ENCODE peak calls at places on chromosomes 16 and 17, in eight cellular contexts. One of them, this sample, is unnamed.

GRCh38 chr17:60586288-60586974 is 13.6 kb upstream of the PPM1D start:
- DNase-seq in H1: no peak
- DNase-seq in PC-3: peak; percentile 35
- DNase-seq in fibroblast of lung: no peak
- DNase-seq in hepatocyte: peak; percentile 40
- DNase-seq in keratinocyte: no peak
- DNase-seq in GM23248: peak; percentile 32
- DNase-seq in PC-9: peak; percentile 37
- DNase-seq in this sample: no peak

GRCh38 chr16:80583466-80583865 is 42.7 kb downstream of the DYNLRB2 start:
- DNase-seq in keratinocyte: no peak
- DNase-seq in fibroblast of lung: peak; percentile 90
- DNase-seq in PC-3: peak; percentile 64
- DNase-seq in hepatocyte: no peak
- DNase-seq in GM23248: peak; percentile 72
- DNase-seq in PC-9: no peak
- DNase-seq in H1: no peak
- DNase-seq in this sample: no peak

GRCh38 chr17:81868674-81869220 is 2.4 kb downstream of the ARHGDIA start:
- DNase-seq in keratinocyte: no peak
- DNase-seq in GM23248: peak; percentile 78
- DNase-seq in PC-3: peak; percentile 86
- DNase-seq in fibroblast of lung: peak; percentile 89
- DNase-seq in PC-9: peak; percentile 40
- DNase-seq in hepatocyte: peak; percentile 83
- DNase-seq in H1: no peak
- DNase-seq in this sample: no peak

GRCh38 chr16:3129137-3130131 is 5.4 kb upstream of the ZNF213 start:
- DNase-seq in GM23248: peak; percentile 94
- DNase-seq in hepatocyte: peak; percentile 91
- DNase-seq in PC-9: peak; percentile 55
- DNase-seq in keratinocyte: no peak
- DNase-seq in H1: peak; percentile 81
- DNase-seq in PC-3: peak; percentile 74
- DNase-seq in fibroblast of lung: peak; percentile 77
- DNase-seq in this sample: peak; percentile 90

GRCh38 chr17:70366421-70366820 is 197.1 kb downstream of the KCNJ2 start:
- DNase-seq in keratinocyte: no peak
- DNase-seq in GM23248: no peak
- DNase-seq in H1: no peak
- DNase-seq in PC-3: no peak
- DNase-seq in PC-9: no peak
- DNase-seq in hepatocyte: no peak
- DNase-seq in fibroblast of lung: no peak
- DNase-seq in this sample: no peak

GRCh38 chr17:51487947-51488346 is 227.6 kb downstream of the UTP18 start:
- DNase-seq in fibroblast of lung: no peak
- DNase-seq in PC-9: no peak
- DNase-seq in GM23248: peak; percentile 10
- DNase-seq in PC-3: peak; percentile 56
- DNase-seq in keratinocyte: no peak
- DNase-seq in hepatocyte: peak; percentile 10
- DNase-seq in H1: peak; percentile 69
- DNase-seq in this sample: peak; percentile 37

GRCh38 chr16:29694384-29695195 is 15.6 kb downstream of the QPRT start:
- DNase-seq in GM23248: no peak
- DNase-seq in PC-3: no peak
- DNase-seq in H1: no peak
- DNase-seq in keratinocyte: no peak
- DNase-seq in fibroblast of lung: no peak
- DNase-seq in hepatocyte: no peak
- DNase-seq in PC-9: no peak
- DNase-seq in this sample: no peak

GRCh38 chr16:49179714-49180330 is 101.8 kb downstream of the CBLN1 start:
- DNase-seq in fibroblast of lung: no peak
- DNase-seq in H1: no peak
- DNase-seq in PC-3: peak; percentile 49
- DNase-seq in PC-9: no peak
- DNase-seq in GM23248: no peak
- DNase-seq in hepatocyte: peak; percentile 45
- DNase-seq in keratinocyte: no peak
- DNase-seq in this sample: no peak

GRCh38 chr17:79732804-79733691 is 2.3 kb downstream of the ENPP7 start:
- DNase-seq in hepatocyte: no peak
- DNase-seq in PC-9: no peak
- DNase-seq in fibroblast of lung: no peak
- DNase-seq in GM23248: no peak
- DNase-seq in H1: no peak
- DNase-seq in keratinocyte: no peak
- DNase-seq in PC-3: no peak
- DNase-seq in this sample: no peak

GRCh38 chr17:51901242-51901641 is 257.3 kb downstream of the CA10 start:
- DNase-seq in PC-9: no peak
- DNase-seq in hepatocyte: no peak
- DNase-seq in H1: peak; percentile 46
- DNase-seq in fibroblast of lung: no peak
- DNase-seq in PC-3: no peak
- DNase-seq in keratinocyte: no peak
- DNase-seq in GM23248: no peak
- DNase-seq in this sample: no peak

GRCh38 chr17:35341465-35341992 is 31.9 kb downstream of the SLFN11 start:
- DNase-seq in hepatocyte: no peak
- DNase-seq in GM23248: no peak
- DNase-seq in PC-9: no peak
- DNase-seq in fibroblast of lung: no peak
- DNase-seq in H1: no peak
- DNase-seq in keratinocyte: no peak
- DNase-seq in PC-3: no peak
- DNase-seq in this sample: no peak

GRCh38 chr16:4936991-4937781 is at the start of gene PPL:
- DNase-seq in PC-9: peak; percentile 87
- DNase-seq in keratinocyte: no peak
- DNase-seq in hepatocyte: peak; percentile 96
- DNase-seq in GM23248: no peak
- DNase-seq in fibroblast of lung: no peak
- DNase-seq in PC-3: peak; percentile 86
- DNase-seq in H1: peak; percentile 98
- DNase-seq in this sample: no peak

DNA sequence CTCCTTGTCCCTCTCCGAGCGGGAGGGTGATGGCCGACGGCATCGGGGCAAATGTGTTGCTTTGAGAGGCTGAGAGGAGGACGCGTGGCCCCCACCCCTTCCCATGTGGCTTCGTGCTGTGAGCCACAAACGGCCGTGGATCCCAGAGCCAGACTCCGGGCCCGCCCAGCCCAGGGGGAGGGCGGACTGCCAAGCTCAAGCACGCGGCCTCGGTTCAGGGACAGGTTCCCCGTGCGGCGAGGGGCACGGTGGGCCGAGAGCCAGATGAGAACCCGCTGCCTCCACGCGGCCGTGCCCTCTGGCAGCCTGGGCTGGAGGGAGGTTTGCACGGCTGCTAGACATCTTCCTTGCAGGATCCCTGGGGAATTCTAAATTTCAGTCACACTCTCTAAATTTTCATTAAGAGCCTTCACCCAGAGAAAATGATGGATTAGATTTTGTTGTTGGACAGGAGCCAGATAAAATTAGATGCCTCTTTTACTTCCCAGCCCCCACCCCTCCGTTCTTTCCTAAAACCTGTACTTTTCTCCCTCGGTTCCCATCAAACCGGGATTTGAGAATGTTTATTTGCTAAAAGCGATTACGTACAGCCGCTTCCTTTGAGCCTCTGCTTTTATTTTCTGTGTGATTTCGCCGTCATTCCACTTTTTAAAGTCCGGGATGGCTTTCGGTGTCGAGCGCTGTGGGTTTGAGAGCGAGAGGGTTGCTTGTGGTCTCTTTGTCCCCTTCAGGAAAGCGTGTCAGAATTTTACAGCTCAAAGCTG is 24.9 kb upstream of the GNG13 start:
- DNase-seq in hepatocyte: peak; percentile 58
- DNase-seq in PC-9: no peak
- DNase-seq in GM23248: peak; percentile 59
- DNase-seq in fibroblast of lung: no peak
- DNase-seq in keratinocyte: no peak
- DNase-seq in H1: no peak
- DNase-seq in PC-3: no peak
- DNase-seq in this sample: peak; percentile 48
- H3K27me3 ChIP-seq in hepatocyte: no peaks in the 10 kb centered on the region
- H3K27me3 ChIP-seq in PC-9: peaks cover 93% of the 10 kb centered on the region
- H3K27me3 ChIP-seq in GM23248: peaks cover 13% of the 10 kb centered on the region
- H3K27me3 ChIP-seq in fibroblast of lung: no peaks in the 10 kb centered on the region
- H3K27me3 ChIP-seq in keratinocyte: peaks cover 14% of the 10 kb centered on the region
- H3K27me3 ChIP-seq in H1: no peaks in the 10 kb centered on the region
- H3K27me3 ChIP-seq in PC-3: no peaks in the 10 kb centered on the region
- H3K27me3 ChIP-seq in this sample: no peaks in the 10 kb centered on the region

DNA sequence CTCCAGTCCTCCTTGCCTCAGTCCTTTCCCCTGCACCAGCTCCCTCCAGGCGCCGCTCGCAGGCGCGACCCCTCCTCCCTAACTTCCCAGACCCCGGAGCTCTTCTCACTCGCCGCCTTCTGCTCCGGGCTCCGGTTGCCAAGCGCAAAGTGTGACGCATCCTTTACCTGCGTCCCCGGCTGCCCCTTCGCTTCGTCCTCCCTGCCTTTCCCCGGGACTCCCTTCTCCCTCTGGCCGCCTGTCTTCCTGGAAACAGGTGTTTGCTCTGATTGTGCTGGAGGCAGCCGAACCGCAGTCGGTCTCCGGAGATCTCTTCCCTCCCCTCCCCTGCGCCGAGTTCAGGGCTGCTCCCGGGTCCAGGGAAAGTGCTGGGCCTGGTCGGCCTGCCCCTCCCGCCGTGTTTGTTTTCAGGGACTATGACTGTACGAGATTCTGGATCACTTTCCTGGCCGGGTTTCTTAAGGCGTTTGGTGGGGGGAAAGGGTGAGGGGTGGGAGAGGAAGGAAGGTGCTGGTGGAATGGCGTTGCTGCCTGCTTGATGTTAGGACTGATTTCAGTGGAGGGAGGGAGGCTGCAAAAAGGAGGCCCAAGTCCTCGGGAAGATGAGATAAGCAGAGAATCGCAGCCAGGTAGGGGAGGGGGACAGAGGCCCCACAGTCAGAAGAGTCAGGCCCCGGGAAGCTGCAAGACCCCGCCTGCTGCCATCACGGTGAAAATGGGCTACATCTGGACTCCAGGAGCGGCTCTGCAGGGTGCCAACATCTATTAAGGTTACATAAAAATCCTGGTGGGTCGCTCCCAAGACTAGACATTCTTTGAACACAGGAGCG is 893 bp downstream of the ARHGAP44 start:
- DNase-seq in H1: peak; percentile 79
- DNase-seq in GM23248: no peak
- DNase-seq in PC-9: no peak
- DNase-seq in fibroblast of lung: no peak
- DNase-seq in PC-3: no peak
- DNase-seq in hepatocyte: peak; percentile 52
- DNase-seq in keratinocyte: no peak
- DNase-seq in this sample: no peak
- TF ChIP-seq EZH2 in H1: no peak
- TF ChIP-seq EZH2 in GM23248: no peak
- TF ChIP-seq EZH2 in PC-9: no peak
- TF ChIP-seq EZH2 in fibroblast of lung: peak; percentile 36
- TF ChIP-seq EZH2 in PC-3: no peak
- TF ChIP-seq EZH2 in hepatocyte: no peak
- TF ChIP-seq EZH2 in keratinocyte: no peak
- TF ChIP-seq EZH2 in this sample: no peak

GRCh38 chr17:36602924-36603384 is 1.6 kb downstream of the MRM1 start:
- DNase-seq in PC-3: peak; percentile 72
- DNase-seq in GM23248: peak; percentile 71
- DNase-seq in H1: peak; percentile 79
- DNase-seq in fibroblast of lung: peak; percentile 62
- DNase-seq in PC-9: peak; percentile 53
- DNase-seq in keratinocyte: no peak
- DNase-seq in hepatocyte: peak; percentile 80
- DNase-seq in this sample: peak; percentile 70

GRCh38 chr17:36602030-36602737 is 801 bp downstream of the MRM1 start:
- DNase-seq in hepatocyte: peak; percentile 40
- DNase-seq in PC-3: peak; percentile 3
- DNase-seq in keratinocyte: no peak
- DNase-seq in H1: peak; percentile 65
- DNase-seq in GM23248: peak; percentile 54
- DNase-seq in fibroblast of lung: peak; percentile 17
- DNase-seq in PC-9: no peak
- DNase-seq in this sample: no peak

GRCh38 chr17:36600936-36601302 is 464 bp upstream of the MRM1 start:
- DNase-seq in H1: no peak
- DNase-seq in hepatocyte: peak; percentile 37
- DNase-seq in PC-9: no peak
- DNase-seq in fibroblast of lung: no peak
- DNase-seq in GM23248: peak; percentile 56
- DNase-seq in keratinocyte: no peak
- DNase-seq in PC-3: no peak
- DNase-seq in this sample: no peak

GRCh38 chr17:36600477-36600876 is 906 bp upstream of the MRM1 start:
- DNase-seq in GM23248: no peak
- DNase-seq in hepatocyte: no peak
- DNase-seq in fibroblast of lung: no peak
- DNase-seq in keratinocyte: no peak
- DNase-seq in PC-3: no peak
- DNase-seq in PC-9: no peak
- DNase-seq in H1: no peak
- DNase-seq in this sample: no peak

GRCh38 chr17:36601303-36602029 is at the start of gene MRM1:
- DNase-seq in hepatocyte: peak; percentile 96
- DNase-seq in keratinocyte: peak; percentile 60
- DNase-seq in PC-9: peak; percentile 86
- DNase-seq in H1: peak; percentile 93
- DNase-seq in PC-3: peak; percentile 87
- DNase-seq in fibroblast of lung: peak; percentile 87
- DNase-seq in GM23248: peak; percentile 96
- DNase-seq in this sample: peak; percentile 84
- H3K4me1 ChIP-seq in hepatocyte: peaks cover 9% of the 10 kb centered on the region
- H3K4me1 ChIP-seq in keratinocyte: peaks cover 16% of the 10 kb centered on the region
- H3K4me1 ChIP-seq in PC-9: peaks cover 8% of the 10 kb centered on the region
- H3K4me1 ChIP-seq in H1: peaks cover 15% of the 10 kb centered on the region
- H3K4me1 ChIP-seq in PC-3: peaks cover 6% of the 10 kb centered on the region
- H3K4me1 ChIP-seq in fibroblast of lung: peaks cover 4% of the 10 kb centered on the region
- H3K4me1 ChIP-seq in GM23248: peaks cover 6% of the 10 kb centered on the region
- H3K4me1 ChIP-seq in this sample: no peaks in the 10 kb centered on the region

GRCh38 chr17:48552453-48553189 is 7.7 kb upstream of the HOXB2 start:
- DNase-seq in PC-3: no peak
- DNase-seq in PC-9: no peak
- DNase-seq in keratinocyte: no peak
- DNase-seq in hepatocyte: no peak
- DNase-seq in H1: no peak
- DNase-seq in GM23248: no peak
- DNase-seq in fibroblast of lung: peak; percentile 62
- DNase-seq in this sample: no peak

GRCh38 chr17:48554412-48555090 is 9.6 kb upstream of the HOXB2 start:
- DNase-seq in keratinocyte: no peak
- DNase-seq in PC-3: no peak
- DNase-seq in hepatocyte: no peak
- DNase-seq in fibroblast of lung: peak; percentile 34
- DNase-seq in PC-9: no peak
- DNase-seq in GM23248: no peak
- DNase-seq in H1: no peak
- DNase-seq in this sample: peak; percentile 47

GRCh38 chr17:48551601-48552452 is 6.9 kb upstream of the HOXB2 start:
- DNase-seq in H1: no peak
- DNase-seq in PC-9: no peak
- DNase-seq in PC-3: no peak
- DNase-seq in hepatocyte: no peak
- DNase-seq in GM23248: no peak
- DNase-seq in fibroblast of lung: peak; percentile 42
- DNase-seq in keratinocyte: no peak
- DNase-seq in this sample: no peak

GRCh38 chr17:48553837-48554236 is 8.9 kb upstream of the HOXB2 start:
- DNase-seq in hepatocyte: no peak
- DNase-seq in PC-3: no peak
- DNase-seq in fibroblast of lung: peak; percentile 35
- DNase-seq in H1: no peak
- DNase-seq in PC-9: no peak
- DNase-seq in keratinocyte: no peak
- DNase-seq in GM23248: no peak
- DNase-seq in this sample: no peak

GRCh38 chr17:48553190-48553547 is 8.3 kb upstream of the HOXB2 start:
- DNase-seq in PC-3: no peak
- DNase-seq in hepatocyte: no peak
- DNase-seq in PC-9: no peak
- DNase-seq in GM23248: no peak
- DNase-seq in fibroblast of lung: no peak
- DNase-seq in keratinocyte: no peak
- DNase-seq in H1: no peak
- DNase-seq in this sample: no peak
- H3K27me3 ChIP-seq in PC-3: no peaks in the 10 kb centered on the region
- H3K27me3 ChIP-seq in hepatocyte: peaks cover 80% of the 10 kb centered on the region
- H3K27me3 ChIP-seq in PC-9: no peaks in the 10 kb centered on the region
- H3K27me3 ChIP-seq in GM23248: no peaks in the 10 kb centered on the region
- H3K27me3 ChIP-seq in fibroblast of lung: no peaks in the 10 kb centered on the region
- H3K27me3 ChIP-seq in keratinocyte: peaks cover 19% of the 10 kb centered on the region
- H3K27me3 ChIP-seq in H1: peaks cover 100% of the 10 kb centered on the region
- H3K27me3 ChIP-seq in this sample: no peaks in the 10 kb centered on the region